ENCODE peak calls at places on chromosome 1, in five cellular contexts. Q is left cardiac atrium, L is lower lobe of right lung, C is AG09309, O is GM19239. T is an unnamed sample.

GRCh38 chr1:91871994-91872393 is 14.0 kb downstream of the TGFBR3 start:
- DNase-seq in L (no peak), Q (no peak), O (no peak), C (no peak), T (no peak)

GRCh38 chr1:70504821-70505193 is 93.7 kb downstream of the CTH start:
- DNase-seq in L (no peak), Q (no peak), C (peak; percentile 23), O (no peak), T (no peak)

GRCh38 chr1:50651476-50652263 is 228.4 kb upstream of the DMRTA2 start:
- DNase-seq in C (no peak), L (no peak), Q (no peak), O (no peak), T (no peak)

GRCh38 chr1:6481820-6482471 is 9.5 kb downstream of the PLEKHG5 start:
- DNase-seq in L (no peak), C (no peak), O (no peak), Q (no peak), T (no peak)

GRCh38 chr1:155051777-155052398 is 772 bp downstream of the ADAM15 start:
- DNase-seq in L (peak; percentile 81), Q (peak; percentile 84), C (no peak), O (peak; percentile 44), T (peak; percentile 57)

GRCh38 chr1:48000883-48001282 is 3.7 kb upstream of the TRABD2B start:
- DNase-seq in L (no peak), O (no peak), Q (no peak), C (no peak), T (no peak)

GRCh38 chr1:219506337-219506944 is 106.5 kb downstream of the ZC3H11B start:
- DNase-seq in C (no peak), O (no peak), L (no peak), Q (no peak), T (no peak)

GRCh38 chr1:6495540-6496359 is 4.3 kb upstream of the PLEKHG5 start:
- DNase-seq in L (no peak), C (no peak), O (no peak), Q (no peak), T (no peak)

GRCh38 chr1:191255354-191256057 is 777.8 kb upstream of the BRINP3 start:
- DNase-seq in L (no peak), C (no peak), O (no peak), Q (no peak), T (no peak)

GRCh38 chr1:229117664-229118300 is 153.1 kb upstream of the RAB4A start:
- DNase-seq in C (no peak), Q (peak; percentile 73), O (no peak), L (peak; percentile 85), T (no peak)